ENCODE peak calls at places on chromosomes 11 and 22, in four cellular contexts. L is pancreas, S is neural progenitor cell, Z is thoracic aorta. D is an unnamed sample.
A peak's percentile ranks its signal among the peaks of the same experiment; 100 is the strongest.

GRCh38 chr11:103888541-103888951 is 147.9 kb upstream of the DDI1 start:
- DNase-seq in L (no peak), S (no peak), Z (no peak), D (no peak)

GRCh38 chr11:34855021-34855753 is 61.0 kb downstream of the APIP start:
- DNase-seq in L (no peak), S (no peak), Z (no peak), D (no peak)

GRCh38 chr11:134377876-134378275 is 34.2 kb downstream of the B3GAT1 start:
- DNase-seq in L (no peak), S (no peak), Z (no peak), D (no peak)

GRCh38 chr11:23398052-23398451 is 537.8 kb upstream of the CCDC179 start:
- DNase-seq in L (no peak), S (no peak), Z (no peak), D (no peak)

GRCh38 chr11:62925308-62925707 is 4.1 kb upstream of the CHRM1 start:
- DNase-seq in L (no peak), S (peak; percentile 73), Z (no peak), D (no peak)

GRCh38 chr11:121446752-121447156 is 5.4 kb upstream of the SORL1 start:
- DNase-seq in L (no peak), S (peak; percentile 51), Z (no peak), D (no peak)

GRCh38 chr22:48739348-48740085 is 1088.2 kb downstream of the BRD1 start:
- DNase-seq in L (no peak), S (no peak), Z (no peak), D (no peak)

GRCh38 chr11:15770798-15771414 is 585.4 kb downstream of the SOX6 start:
- DNase-seq in L (peak; percentile 36), S (peak; percentile 61), Z (no peak), D (no peak)

DNA sequence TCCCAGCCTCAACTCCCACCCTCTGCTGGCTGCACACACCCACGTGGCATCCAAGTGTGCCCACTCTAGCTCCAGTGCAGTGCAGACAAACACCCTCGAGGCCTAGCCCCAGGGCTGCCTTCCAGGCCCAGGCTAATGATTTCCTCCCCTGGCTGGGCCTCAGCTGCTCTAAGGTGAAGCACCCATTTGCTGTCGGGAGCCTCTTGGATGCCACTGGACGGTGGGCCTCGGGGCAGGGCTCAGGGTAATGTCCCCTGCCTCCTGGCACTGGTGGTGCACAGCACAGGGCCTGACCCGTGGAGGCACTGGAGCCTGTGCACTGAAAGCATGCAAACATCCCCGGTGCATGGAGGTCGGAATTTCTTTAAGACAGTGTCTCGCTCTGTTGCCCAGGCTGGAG is 635.2 kb downstream of the TBC1D22A start:
- DNase-seq in L (no peak), S (no peak), Z (no peak), D (no peak)
- H3K9me3 ChIP-seq in L (no peaks in the 10 kb centered on the region), S (no peaks in the 10 kb centered on the region), Z (no peaks in the 10 kb centered on the region), D (no peaks in the 10 kb centered on the region)

GRCh38 chr22:27843441-27843840 is 41.9 kb upstream of the MN1 start:
- DNase-seq in L (no peak), S (no peak), Z (no peak), D (no peak)
- H3K27ac ChIP-seq in L (no peak overlapping the region), S (no peak overlapping the region), Z (no peak overlapping the region), D (no peak overlapping the region)

GRCh38 chr11:56151376-56151775 is 8.7 kb downstream of the OR8K5 start:
- DNase-seq in L (no peak), S (no peak), Z (no peak), D (no peak)

GRCh38 chr11:56152333-56152732 is 7.8 kb downstream of the OR8K5 start:
- DNase-seq in L (no peak), S (no peak), Z (no peak), D (no peak)
- H3K9me3 ChIP-seq in L (no peaks in the 10 kb centered on the region), S (no peaks in the 10 kb centered on the region), Z (peaks cover 4% of the 10 kb centered on the region), D (no peaks in the 10 kb centered on the region)

DNA sequence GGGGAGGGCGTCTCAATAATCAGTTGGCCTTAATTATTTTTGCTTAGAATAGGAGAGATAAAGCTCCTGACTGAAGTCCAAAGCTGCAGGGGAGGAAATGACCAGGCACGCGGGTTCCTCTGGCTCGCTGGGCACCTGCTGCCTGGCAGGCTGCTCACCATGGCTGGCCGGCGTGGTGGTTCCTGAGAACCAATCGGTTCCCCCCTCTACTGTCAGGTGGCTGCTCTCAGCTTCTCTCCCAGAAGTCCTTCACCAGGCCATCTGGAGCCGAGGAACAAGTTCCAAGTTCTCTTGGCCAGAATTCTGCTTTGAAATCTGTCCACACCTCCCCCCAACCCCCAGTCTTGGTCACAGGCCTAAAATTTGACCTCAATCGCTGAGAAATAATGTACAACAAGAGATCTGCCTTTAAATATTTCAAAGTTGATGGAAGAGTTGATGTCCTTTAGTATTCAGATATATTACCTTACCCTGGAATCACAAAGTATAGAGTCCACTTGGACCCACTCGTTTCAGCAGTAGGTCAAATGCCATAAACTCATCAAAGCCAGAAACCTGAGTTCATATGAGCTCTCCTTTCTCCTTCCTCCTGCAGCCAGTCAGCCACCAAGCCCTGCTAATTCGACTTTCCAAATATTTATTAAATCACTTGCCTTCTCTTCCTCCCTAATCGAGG is 25.2 kb downstream of the EXPH5 start:
- DNase-seq in L (peak; percentile 69), S (no peak), Z (no peak), D (no peak)
- H3K27ac ChIP-seq in L (no peak overlapping the region), S (no peak overlapping the region), Z (no peak overlapping the region), D (no peak overlapping the region)

GRCh38 chr11:101553891-101554292 is 29.9 kb downstream of the TRPC6 start:
- DNase-seq in L (no peak), S (no peak), Z (no peak), D (no peak)

GRCh38 chr11:101552893-101553292 is 30.9 kb downstream of the TRPC6 start:
- DNase-seq in L (no peak), S (no peak), Z (no peak), D (no peak)

DNA sequence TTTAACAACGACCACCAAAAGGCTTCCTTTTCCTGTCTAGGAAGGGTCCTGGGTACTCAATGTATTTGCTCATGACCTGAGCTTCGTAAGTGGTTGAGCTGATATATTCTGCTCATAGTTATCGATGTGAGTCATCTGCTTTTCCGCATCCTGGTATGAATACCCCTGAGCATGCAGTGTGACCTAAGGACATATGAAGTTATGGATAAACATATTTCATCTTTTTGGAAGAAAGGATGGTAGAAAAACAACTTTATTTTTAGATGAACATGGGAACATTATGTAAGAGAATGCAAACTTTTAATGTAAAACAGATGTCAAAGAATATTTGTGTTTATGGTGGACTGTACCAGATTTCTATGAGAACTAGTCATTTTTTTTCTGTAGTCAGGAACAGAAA is 28.4 kb downstream of the TRPC6 start:
- DNase-seq in L (no peak), S (no peak), Z (no peak), D (no peak)
- H3K9me3 ChIP-seq in L (no peaks in the 10 kb centered on the region), S (no peaks in the 10 kb centered on the region), Z (no peaks in the 10 kb centered on the region), D (no peaks in the 10 kb centered on the region)

DNA sequence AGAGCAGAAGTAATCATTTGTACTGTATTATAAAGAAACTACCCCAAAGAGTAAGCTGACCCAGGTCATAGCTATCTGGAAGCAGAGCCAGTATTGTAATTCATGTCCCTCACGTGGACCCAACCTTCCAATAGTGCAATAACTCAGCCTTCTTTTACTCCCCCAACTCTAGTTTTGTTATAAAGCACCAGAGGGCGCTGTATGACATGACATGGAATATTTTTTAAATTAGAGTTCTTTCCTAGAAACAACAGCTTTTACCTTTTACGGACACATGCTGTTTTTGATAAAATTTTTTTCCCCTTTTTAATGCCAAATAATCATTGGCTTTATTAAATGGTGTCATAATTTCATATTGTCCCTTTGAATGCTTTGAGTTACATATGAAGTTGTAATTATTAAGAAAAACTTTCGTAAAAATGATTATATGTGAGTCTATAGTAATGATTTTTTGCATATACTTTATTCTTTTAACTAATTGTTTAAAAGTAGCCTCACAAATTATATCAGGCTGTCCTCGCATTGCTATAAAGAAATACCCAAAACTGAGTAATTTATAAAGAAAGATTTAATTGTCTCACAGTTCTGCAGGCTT is 76.9 kb downstream of the DKK3 start:
- DNase-seq in L (no peak), S (peak; percentile 62), Z (no peak), D (no peak)
- H3K27ac ChIP-seq in L (no peak overlapping the region), S (no peak overlapping the region), Z (no peak overlapping the region), D (no peak overlapping the region)

DNA sequence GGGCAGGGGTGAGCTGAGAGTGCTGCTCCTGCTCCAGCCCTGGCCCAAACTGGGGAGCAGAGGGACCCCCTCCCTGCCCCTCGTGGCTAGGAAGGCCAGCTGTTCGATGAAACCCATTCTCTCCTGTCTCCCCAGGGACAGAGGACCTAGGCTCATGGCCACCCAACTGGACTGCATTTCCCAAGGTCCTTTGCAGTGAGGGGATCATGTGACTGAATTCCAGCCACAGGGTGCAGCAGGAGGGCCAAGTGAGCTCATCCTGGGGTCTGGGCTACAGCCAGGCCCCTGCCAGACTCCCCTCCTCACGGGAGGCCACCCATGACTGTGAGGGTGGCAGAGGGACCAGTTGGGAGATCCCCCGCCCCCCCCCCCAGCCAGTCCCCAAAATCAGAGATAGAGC is 777.6 kb downstream of the TBC1D22A start:
- DNase-seq in L (no peak), S (no peak), Z (no peak), D (no peak)
- H3K9me3 ChIP-seq in L (no peaks in the 10 kb centered on the region), S (peaks cover 10% of the 10 kb centered on the region), Z (no peaks in the 10 kb centered on the region), D (no peaks in the 10 kb centered on the region)

DNA sequence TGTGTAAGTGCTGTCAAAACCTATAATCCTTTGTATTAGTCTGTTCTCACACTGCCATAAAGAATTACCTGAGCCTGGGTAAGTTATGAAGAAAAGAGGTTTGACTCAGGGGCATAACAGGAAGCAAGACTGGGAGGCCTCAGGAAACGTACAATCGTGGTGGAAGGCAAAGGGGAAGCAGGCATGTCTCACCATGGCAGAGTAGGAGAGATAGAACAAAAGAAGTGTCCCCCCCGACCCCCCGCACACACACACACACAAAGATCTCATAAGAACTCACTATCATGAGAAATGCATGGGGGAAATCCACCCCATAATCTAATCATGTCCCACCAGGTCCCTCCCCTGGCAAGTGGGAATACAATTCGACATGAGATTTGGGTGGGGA is 2.3 kb upstream of the USP28 start:
- DNase-seq in L (no peak), S (no peak), Z (no peak), D (no peak)
- H3K27ac ChIP-seq in L (no peak overlapping the region), S (no peak overlapping the region), Z (no peak overlapping the region), D (no peak overlapping the region)

GRCh38 chr22:47277511-47277910 is 515.1 kb downstream of the TBC1D22A start:
- DNase-seq in L (no peak), S (no peak), Z (no peak), D (no peak)

GRCh38 chr22:47276219-47276843 is 513.9 kb downstream of the TBC1D22A start:
- DNase-seq in L (no peak), S (no peak), Z (no peak), D (no peak)

GRCh38 chr22:47277001-47277400 is 514.6 kb downstream of the TBC1D22A start:
- DNase-seq in L (no peak), S (no peak), Z (no peak), D (no peak)

GRCh38 chr22:47279337-47279736 is 516.9 kb downstream of the TBC1D22A start:
- DNase-seq in L (no peak), S (no peak), Z (no peak), D (no peak)

GRCh38 chr22:47278655-47279054 is 516.2 kb downstream of the TBC1D22A start:
- DNase-seq in L (no peak), S (no peak), Z (no peak), D (no peak)
- H3K9me3 ChIP-seq in L (no peaks in the 10 kb centered on the region), S (peaks cover 2% of the 10 kb centered on the region), Z (no peaks in the 10 kb centered on the region), D (no peaks in the 10 kb centered on the region)